ENCODE peak calls at places on chromosomes 5 and 9, in six cellular contexts. X is psoas muscle, Z is WERI-Rb-1, F is H9, W is heart right ventricle, J is tibial artery. V is an unnamed sample.
A peak's percentile ranks its signal among the peaks of the same experiment; 100 is the strongest.

GRCh38 chr5:156913719-156914370 is 49.2 kb downstream of the TIMD4 start:
- DNase-seq in X (no peak), Z (no peak), F (peak; percentile 91), W (no peak), J (no peak), V (no peak)

GRCh38 chr9:121838757-121839669 is 187.6 kb downstream of the DAB2IP start:
- DNase-seq in X (no peak), Z (peak; percentile 77), F (no peak), W (no peak), J (no peak), V (no peak)

GRCh38 chr5:135222171-135222681 is 176.8 kb downstream of the MACROH2A1 start:
- DNase-seq in X (peak; percentile 87), Z (peak; percentile 3), F (no peak), W (no peak), J (peak; percentile 61), V (no peak)

GRCh38 chr5:158496624-158497023 is 603.1 kb downstream of the EBF1 start:
- DNase-seq in X (no peak), Z (no peak), F (no peak), W (no peak), J (no peak), V (no peak)

GRCh38 chr9:88776717-88777497 is 214.4 kb upstream of the S1PR3 start:
- DNase-seq in X (no peak), Z (no peak), F (no peak), W (no peak), J (no peak), V (no peak)

GRCh38 chr5:40984884-40985283 is 75.6 kb downstream of the C7 start:
- DNase-seq in X (no peak), Z (no peak), F (no peak), W (no peak), J (no peak), V (no peak)

GRCh38 chr5:95519151-95519550 is 35.6 kb downstream of the SKIC3 start:
- DNase-seq in X (no peak), Z (no peak), F (no peak), W (no peak), J (no peak), V (no peak)

GRCh38 chr5:110951373-110951791 is 120.1 kb upstream of the TSLP start:
- DNase-seq in X (no peak), Z (no peak), F (no peak), W (no peak), J (no peak), V (no peak)

GRCh38 chr5:142168365-142168764 is 59.8 kb downstream of the NDFIP1 start:
- DNase-seq in X (no peak), Z (no peak), F (no peak), W (no peak), J (no peak), V (no peak)

GRCh38 chr5:61319388-61320146 is 12.5 kb upstream of the ZSWIM6 start:
- DNase-seq in X (no peak), Z (no peak), F (peak; percentile 71), W (no peak), J (no peak), V (no peak)

GRCh38 chr5:62771331-62771730 is 192.7 kb downstream of the LRRC70 start:
- DNase-seq in X (no peak), Z (no peak), F (no peak), W (no peak), J (no peak), V (no peak)

GRCh38 chr5:141725909-141726308 is 43.9 kb upstream of the ARAP3 start:
- DNase-seq in X (no peak), Z (no peak), F (no peak), W (no peak), J (no peak), V (no peak)

GRCh38 chr5:134769206-134769605 is 10.6 kb downstream of the DDX46 start:
- DNase-seq in X (no peak), Z (no peak), F (no peak), W (no peak), J (no peak), V (no peak)

GRCh38 chr5:109916481-109917153 is 226.9 kb downstream of the MAN2A1 start:
- DNase-seq in X (no peak), Z (peak; percentile 72), F (no peak), W (no peak), J (no peak), V (no peak)

GRCh38 chr9:113401027-113401792 is at the start of gene ALAD:
- DNase-seq in X (peak; percentile 100), Z (peak; percentile 100), F (peak; percentile 99), W (peak; percentile 100), J (peak; percentile 100), V (peak; percentile 100)

GRCh38 chr5:56175465-56175864 is 57.7 kb downstream of the ANKRD55 start:
- DNase-seq in X (no peak), Z (no peak), F (no peak), W (no peak), J (no peak), V (no peak)

GRCh38 chr5:56177134-56177533 is 56.0 kb downstream of the ANKRD55 start:
- DNase-seq in X (no peak), Z (no peak), F (no peak), W (no peak), J (no peak), V (no peak)

GRCh38 chr5:56176155-56176798 is 56.9 kb downstream of the ANKRD55 start:
- DNase-seq in X (peak; percentile 56), Z (no peak), F (no peak), W (no peak), J (no peak), V (no peak)

GRCh38 chr5:56172225-56172624 is 60.9 kb downstream of the ANKRD55 start:
- DNase-seq in X (no peak), Z (no peak), F (no peak), W (no peak), J (no peak), V (no peak)

GRCh38 chr5:56175028-56175427 is 58.1 kb downstream of the ANKRD55 start:
- DNase-seq in X (no peak), Z (no peak), F (no peak), W (no peak), J (no peak), V (no peak)
- H3K27ac ChIP-seq in X (no peak overlapping the region), Z (no peak overlapping the region), F (no peak overlapping the region), W (peak overlapping the region; percentile 48), J (no peak overlapping the region), V (no peak overlapping the region)

GRCh38 chr5:148090780-148091221 is 27.0 kb downstream of the SPINK5 start:
- DNase-seq in X (no peak), Z (no peak), F (no peak), W (no peak), J (no peak), V (no peak)

GRCh38 chr5:148085934-148086333 is 22.2 kb downstream of the SPINK5 start:
- DNase-seq in X (no peak), Z (no peak), F (no peak), W (no peak), J (no peak), V (no peak)

GRCh38 chr5:148091991-148092964 is 28.5 kb downstream of the SPINK5 start:
- DNase-seq in X (no peak), Z (no peak), F (no peak), W (no peak), J (no peak), V (no peak)

GRCh38 chr5:148094336-148094735 is 30.6 kb downstream of the SPINK5 start:
- DNase-seq in X (no peak), Z (no peak), F (no peak), W (no peak), J (no peak), V (no peak)

DNA sequence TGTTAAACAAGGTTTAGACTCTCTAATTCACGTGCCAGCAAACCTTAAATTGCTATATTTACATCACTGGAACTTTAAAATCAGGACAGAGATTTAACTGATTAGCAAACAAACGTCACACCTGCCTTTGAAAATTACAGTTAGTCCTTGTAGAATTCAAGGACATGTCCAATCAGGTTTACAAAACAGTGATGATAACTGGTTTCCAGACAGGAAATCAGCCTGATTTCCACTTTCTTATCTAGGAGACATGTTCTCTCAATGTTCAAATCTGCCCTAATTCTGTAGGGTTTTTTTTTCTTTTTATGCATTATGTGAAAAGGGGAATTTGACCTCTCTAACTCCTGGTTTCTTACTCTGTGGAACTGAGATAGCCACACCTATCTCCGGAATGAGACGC is 26.4 kb downstream of the SPINK5 start:
- DNase-seq in X (no peak), Z (no peak), F (no peak), W (no peak), J (no peak), V (no peak)
- H3K27ac ChIP-seq in X (no peak overlapping the region), Z (no peak overlapping the region), F (no peak overlapping the region), W (no peak overlapping the region), J (no peak overlapping the region), V (no peak overlapping the region)

DNA sequence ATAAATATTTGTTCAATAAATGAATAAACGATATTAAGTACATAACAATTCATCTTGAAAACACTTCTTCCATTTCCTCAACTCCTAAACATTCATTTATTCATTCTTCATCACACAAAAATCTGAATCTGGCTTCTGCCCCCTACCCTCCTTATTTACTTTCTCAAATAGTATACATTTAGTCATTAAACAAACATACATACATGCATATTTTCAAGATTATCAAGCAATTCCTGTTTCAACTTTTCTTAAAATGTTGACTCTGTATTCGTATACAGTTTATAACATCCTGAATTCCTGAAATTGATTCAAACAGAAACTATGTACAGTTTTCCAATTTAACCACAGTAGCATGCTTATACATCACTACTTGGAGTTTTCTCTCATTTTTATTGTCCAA is 129.0 kb downstream of the MUSK start:
- DNase-seq in X (no peak), Z (no peak), F (no peak), W (no peak), J (no peak), V (no peak)
- H3K27ac ChIP-seq in X (no peak overlapping the region), Z (no peak overlapping the region), F (no peak overlapping the region), W (no peak overlapping the region), J (no peak overlapping the region), V (no peak overlapping the region)

GRCh38 chr9:76877961-76878360 is 28.0 kb downstream of the PRUNE2 start:
- DNase-seq in X (no peak), Z (no peak), F (no peak), W (no peak), J (no peak), V (no peak)
- H3K27ac ChIP-seq in X (no peak overlapping the region), Z (no peak overlapping the region), F (no peak overlapping the region), W (no peak overlapping the region), J (peak overlapping the region; percentile 84), V (peak overlapping the region; percentile 53)

DNA sequence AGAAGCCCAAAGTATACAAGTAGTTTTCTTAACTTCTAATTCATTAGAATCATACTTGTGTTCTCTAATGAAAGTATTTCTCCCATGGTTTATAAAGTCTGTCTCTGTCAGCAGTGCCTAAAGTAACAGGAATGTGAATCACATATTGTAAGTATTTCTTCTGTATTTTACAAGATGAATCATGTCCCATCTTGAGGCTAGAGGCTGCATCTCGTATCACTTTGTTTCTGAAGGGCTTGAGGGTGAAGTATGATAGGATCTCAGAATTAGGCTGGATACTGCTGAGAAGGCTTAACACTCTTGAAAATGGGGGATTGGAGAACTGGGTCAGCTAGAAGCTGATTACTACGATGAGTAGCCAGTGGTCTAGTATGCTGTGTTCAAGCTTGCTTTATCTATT is 242.2 kb upstream of the ACTBL2 start:
- DNase-seq in X (no peak), Z (no peak), F (no peak), W (no peak), J (no peak), V (no peak)
- H3K27ac ChIP-seq in X (no peak overlapping the region), Z (no peak overlapping the region), F (no peak overlapping the region), W (no peak overlapping the region), J (no peak overlapping the region), V (no peak overlapping the region)

DNA sequence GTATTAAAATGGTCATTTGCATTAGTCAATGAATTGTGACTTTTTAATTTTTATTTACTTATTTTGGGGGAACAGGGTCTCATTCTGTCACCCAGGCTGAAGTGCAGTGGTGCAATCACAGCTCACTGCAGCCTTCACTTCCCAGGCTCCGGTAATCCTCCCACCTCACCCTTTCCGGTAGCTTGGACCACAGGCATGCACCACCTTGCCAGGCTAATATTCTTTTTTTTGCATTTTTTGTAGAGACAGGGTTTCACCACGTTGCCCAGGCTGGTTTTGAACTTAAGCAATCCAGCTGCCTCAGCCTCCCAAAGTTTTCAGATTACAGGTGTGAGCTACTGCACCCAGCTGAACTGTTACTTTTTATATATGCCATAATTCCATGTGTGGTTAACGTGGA is 143.4 kb downstream of the FBXL17 start:
- DNase-seq in X (no peak), Z (no peak), F (no peak), W (no peak), J (no peak), V (no peak)
- H3K27ac ChIP-seq in X (no peak overlapping the region), Z (no peak overlapping the region), F (no peak overlapping the region), W (no peak overlapping the region), J (no peak overlapping the region), V (no peak overlapping the region)